ENCODE peak calls at places on chromosomes 13 and 19, in four cellular contexts. W is T-helper 17 cell; O is naive thymus-derived CD4-positive, alpha-beta T cell; K is CD8-positive, alpha-beta T cell. X is an unnamed sample.

GRCh38 chr13:74795526-74795925 is 661.3 kb upstream of the KLF12 start:
- DNase-seq in K (no peak), W (no peak), O (no peak), X (no peak)

GRCh38 chr19:13095934-13096890 is 6.4 kb downstream of the LYL1 start:
- DNase-seq in O (no peak), W (no peak), K (no peak), X (no peak)

GRCh38 chr13:28494861-28495585 is at the start of gene FLT1:
- DNase-seq in O (peak; percentile 42), W (no peak), K (peak; percentile 58), X (no peak)

GRCh38 chr13:102597029-102598015 is 536 bp downstream of the TPP2 start:
- DNase-seq in W (no peak), K (peak; percentile 58), O (no peak), X (peak; percentile 45)

GRCh38 chr13:23825179-23825578 is 64.0 kb downstream of the MIPEP start:
- DNase-seq in O (no peak), W (no peak), K (no peak), X (no peak)

GRCh38 chr19:5917431-5918107 is 3.5 kb downstream of the CAPS start:
- DNase-seq in K (no peak), W (no peak), O (no peak), X (no peak)

GRCh38 chr19:41328157-41328817 is 18.3 kb downstream of the CCDC97 start:
- DNase-seq in W (no peak), O (no peak), K (no peak), X (no peak)

GRCh38 chr19:35736913-35737886 is 5.1 kb downstream of the IGFLR1 start:
- DNase-seq in O (peak; percentile 36), W (no peak), K (no peak), X (no peak)

GRCh38 chr19:13014101-13014920 is 19.0 kb downstream of the NFIX start:
- DNase-seq in W (no peak), K (no peak), O (no peak), X (no peak)

GRCh38 chr13:112887557-112887991 is 81.4 kb upstream of the MCF2L start:
- DNase-seq in O (no peak), W (no peak), K (no peak), X (no peak)

GRCh38 chr19:2550431-2551171 is 74.7 kb downstream of the GADD45B start:
- DNase-seq in O (no peak), W (no peak), K (no peak), X (no peak)

GRCh38 chr13:84303035-84303434 is 420.8 kb upstream of the SLITRK1 start:
- DNase-seq in W (no peak), O (no peak), K (no peak), X (peak; percentile 36)

GRCh38 chr13:36766295-36766694 is 52.7 kb upstream of the RFXAP start:
- DNase-seq in O (no peak), W (no peak), K (no peak), X (peak; percentile 87)

GRCh38 chr13:41007359-41008118 is 11.6 kb downstream of the ELF1 start:
- DNase-seq in W (no peak), K (no peak), O (no peak), X (no peak)

GRCh38 chr19:17751103-17751911 is at the start of gene FCHO1:
- DNase-seq in O (peak; percentile 86), W (peak; percentile 74), K (peak; percentile 92), X (no peak)

GRCh38 chr19:32819415-32820400 is 49.9 kb downstream of the SLC7A9 start:
- DNase-seq in K (no peak), W (no peak), O (no peak), X (no peak)

GRCh38 chr13:77637583-77637982 is 59.9 kb upstream of the SLAIN1 start:
- DNase-seq in K (no peak), W (no peak), O (no peak), X (no peak)